ENCODE peak calls at places on chromosome 13, in ten cellular contexts. F is D721Med, D is stomach, M is cardiac muscle cell, Q is tibial nerve, T is GM06990, P is A549, V is cardiac fibroblast, K is tibial artery, Y is lower leg skin. N is an unnamed sample.

GRCh38 chr13:27997904-27998522 is 9.5 kb upstream of the URAD start:
- DNase-seq in D (peak), M (peak), Q (no peak), F (no peak), V (peak), P (peak), T (no peak), K (no peak), Y (peak), N (peak)

GRCh38 chr13:29543230-29544215 is 52.0 kb downstream of the SLC7A1 start:
- DNase-seq in F (no peak), T (peak), K (no peak), Q (no peak), P (no peak), Y (no peak), M (no peak), D (no peak), V (no peak), N (peak)

GRCh38 chr13:102978168-102978567 is 88.0 kb downstream of the SLC10A2 start:
- DNase-seq in K (no peak), D (no peak), Y (no peak), F (no peak), Q (no peak), V (peak), T (no peak), P (no peak), M (no peak), N (peak)

GRCh38 chr13:74280795-74281490 is 146.7 kb upstream of the KLF12 start:
- DNase-seq in Y (no peak), Q (no peak), T (no peak), M (no peak), F (no peak), P (no peak), D (no peak), V (peak), K (no peak), N (peak)

GRCh38 chr13:49308977-49309408 is 61.3 kb downstream of the CDADC1 start:
- DNase-seq in V (no peak), D (peak), P (no peak), Y (peak), K (peak), F (no peak), T (no peak), M (no peak), Q (peak), N (peak)

GRCh38 chr13:111421216-111421615 is 100.8 kb downstream of the TEX29 start:
- DNase-seq in F (no peak), M (no peak), K (no peak), Q (no peak), Y (peak), P (no peak), V (no peak), D (no peak), T (no peak), N (no peak)

GRCh38 chr13:80437212-80437611 is 96.3 kb upstream of the SPRY2 start:
- DNase-seq in T (no peak), Y (no peak), Q (no peak), K (no peak), D (no peak), F (no peak), V (no peak), M (no peak), P (no peak), N (no peak)

GRCh38 chr13:113973218-113974164 is at the start of gene C13orf46:
- DNase-seq in K (no peak), F (no peak), D (no peak), T (no peak), P (no peak), Y (peak), Q (no peak), M (no peak), V (no peak), N (no peak)

GRCh38 chr13:53800011-53800410 is 771.4 kb downstream of the OLFM4 start:
- DNase-seq in F (no peak), P (no peak), Q (no peak), M (no peak), D (no peak), V (no peak), K (no peak), Y (no peak), T (no peak), N (no peak)

GRCh38 chr13:43988302-43988701 is 108.6 kb downstream of the LACC1 start:
- DNase-seq in V (peak), M (no peak), Y (no peak), T (no peak), Q (no peak), P (no peak), K (no peak), D (no peak), F (no peak), N (no peak)

GRCh38 chr13:76723551-76724232 is 162.5 kb downstream of the KCTD12 start:
- DNase-seq in M (no peak), T (no peak), P (no peak), Q (no peak), Y (no peak), D (no peak), V (peak), K (peak), F (no peak), N (peak)

GRCh38 chr13:94683426-94683825 is 28.9 kb downstream of the SOX21 start:
- DNase-seq in T (no peak), P (no peak), V (no peak), D (no peak), Y (no peak), Q (no peak), M (no peak), K (no peak), F (no peak), N (no peak)

GRCh38 chr13:32267836-32268439 is 47.2 kb downstream of the ZAR1L start:
- DNase-seq in D (peak), Q (no peak), K (no peak), M (no peak), P (no peak), V (peak), T (no peak), F (no peak), Y (no peak), N (no peak)

GRCh38 chr13:46168341-46168740 is 13.6 kb downstream of the LCP1 start:
- DNase-seq in V (peak), Y (no peak), D (no peak), Q (peak), M (no peak), T (peak), K (peak), P (no peak), F (no peak), N (peak)

GRCh38 chr13:46642254-46642653 is 89.3 kb downstream of the LRCH1 start:
- DNase-seq in V (no peak), P (no peak), F (no peak), Q (no peak), M (no peak), Y (no peak), T (no peak), D (no peak), K (no peak), N (no peak)

GRCh38 chr13:29707876-29708543 is 112.5 kb upstream of the SLC7A1 start:
- DNase-seq in F (no peak), Y (no peak), Q (no peak), M (peak), D (peak), K (no peak), V (peak), T (no peak), P (peak), N (peak)

GRCh38 chr13:105159794-105160193 is 1375.7 kb downstream of the EFNB2 start:
- DNase-seq in K (no peak), Q (no peak), M (no peak), D (no peak), P (no peak), Y (no peak), F (no peak), V (no peak), T (no peak), N (no peak)

GRCh38 chr13:109874921-109875454 is 88.6 kb upstream of the IRS2 start:
- DNase-seq in K (no peak), Y (no peak), D (no peak), V (peak), T (no peak), M (no peak), F (no peak), Q (no peak), P (no peak), N (peak)

GRCh38 chr13:66036024-66036614 is 1194.0 kb downstream of the PCDH9 start:
- DNase-seq in K (no peak), T (no peak), V (peak), F (no peak), M (no peak), D (no peak), Q (no peak), Y (no peak), P (no peak), N (no peak)

GRCh38 chr13:91200486-91200885 is 147.0 kb upstream of the MIR17HG start:
- DNase-seq in Q (no peak), M (no peak), V (no peak), K (no peak), P (no peak), F (no peak), Y (no peak), D (no peak), T (no peak), N (no peak)

GRCh38 chr13:81664872-81665271 is 1323.9 kb upstream of the SPRY2 start:
- DNase-seq in D (no peak), V (no peak), F (no peak), M (no peak), T (no peak), P (no peak), Q (no peak), Y (no peak), K (no peak), N (no peak)

DNA sequence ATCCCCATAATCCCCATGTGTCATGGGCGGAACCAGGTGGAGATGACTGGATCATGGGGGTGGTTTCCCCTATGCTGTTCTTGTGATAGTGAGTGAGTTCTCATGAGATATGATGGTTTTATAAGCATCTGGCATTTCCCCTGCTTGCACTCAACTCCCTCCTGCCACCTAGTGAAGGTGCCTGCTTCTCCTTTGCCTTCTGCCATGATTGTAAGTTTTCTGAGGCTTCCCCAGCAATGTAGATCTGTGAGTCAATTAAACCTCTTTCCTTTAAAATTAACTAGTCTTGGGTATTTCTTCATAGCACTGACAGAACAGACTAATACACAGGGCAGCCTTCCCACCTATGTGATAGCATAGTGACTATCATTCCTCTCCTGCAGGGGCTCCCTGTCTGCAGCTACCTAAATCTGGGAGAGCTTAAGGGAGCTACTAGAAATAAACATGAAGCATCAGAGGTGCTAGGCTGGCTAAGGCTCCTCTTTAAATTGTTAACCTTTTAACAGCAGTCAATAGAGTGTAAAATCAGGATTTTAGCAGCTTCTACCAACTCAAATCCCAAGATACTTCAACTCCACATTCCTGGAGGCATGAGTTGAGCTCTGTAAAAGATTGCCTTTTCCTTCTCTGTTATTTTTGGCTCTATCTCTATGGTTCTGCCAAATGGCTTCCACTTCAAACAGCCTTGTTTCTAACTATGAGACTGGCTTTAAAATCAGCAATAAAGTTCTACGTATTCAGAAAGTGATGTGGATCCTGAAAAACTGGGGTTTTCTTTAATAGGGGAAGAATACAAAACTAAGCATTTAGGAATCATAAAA is 112.3 kb downstream of the VWA8 start:
- DNase-seq in Y (no peak), F (no peak), V (peak), P (no peak), K (no peak), Q (no peak), D (no peak), M (peak), T (no peak), N (peak)
- TF ChIP-seq CTCF in Y (no peak), F (peak), V (peak), P (peak), K (no peak), Q (peak), D (no peak), M (peak), T (no peak), N (peak)

GRCh38 chr13:35833031-35833430 is 298.2 kb downstream of the DCLK1 start:
- DNase-seq in V (no peak), P (no peak), Q (no peak), Y (no peak), K (no peak), F (no peak), M (no peak), T (no peak), D (no peak), N (no peak)
- TF ChIP-seq CTCF in V (no peak), P (no peak), Q (no peak), Y (no peak), K (no peak), F (no peak), M (no peak), T (no peak), D (no peak), N (no peak)

DNA sequence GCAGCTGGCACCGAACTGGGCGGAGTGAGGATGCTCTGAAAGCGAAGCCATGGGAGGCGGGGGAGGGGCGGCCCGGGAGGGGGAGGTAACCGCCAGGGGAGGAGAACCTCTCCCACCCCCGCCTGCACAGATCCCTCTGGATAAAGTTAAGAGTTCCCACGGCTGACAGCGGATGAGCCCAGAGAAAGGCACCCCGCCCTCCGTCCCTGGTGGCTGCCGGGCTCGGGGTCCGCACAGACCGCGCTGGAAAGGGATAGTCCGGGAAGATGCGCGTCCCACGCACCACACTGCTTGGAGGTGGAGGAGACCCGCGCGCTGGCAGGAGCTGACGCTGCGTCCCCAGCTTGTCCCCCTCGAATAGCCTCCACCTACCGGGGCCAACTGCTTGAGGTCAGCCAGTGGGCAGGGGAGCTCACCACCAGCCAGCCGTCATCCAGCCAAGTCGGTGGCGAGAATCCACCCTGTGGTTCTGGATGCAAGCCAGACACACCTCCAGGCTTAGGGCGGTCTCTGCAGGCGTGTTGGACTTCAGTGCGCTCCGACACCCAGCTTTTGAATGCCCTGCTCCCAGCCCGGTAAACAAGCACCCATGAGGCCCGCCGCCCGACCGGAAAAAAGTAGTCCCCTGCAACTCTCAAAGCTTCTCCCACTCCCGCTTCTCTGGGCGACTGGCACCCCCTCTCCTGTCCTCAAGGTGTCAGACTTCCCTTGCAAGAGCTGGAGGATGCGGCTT is at the start of gene TRPC4:
- DNase-seq in D (peak), P (peak), Y (no peak), M (peak), V (peak), K (peak), T (no peak), Q (no peak), F (no peak), N (peak)
- TF ChIP-seq CTCF in D (peak), P (no peak), Y (no peak), M (peak), V (peak), K (peak), T (peak), Q (no peak), F (peak), N (peak)

GRCh38 chr13:31050486-31051400 is 111.0 kb downstream of the HSPH1 start:
- DNase-seq in V (peak), K (no peak), F (no peak), M (no peak), Y (no peak), T (no peak), D (no peak), P (no peak), Q (no peak), N (peak)
- TF ChIP-seq CTCF in V (peak), K (peak), F (no peak), M (peak), Y (no peak), T (no peak), D (no peak), P (no peak), Q (no peak), N (peak)

DNA sequence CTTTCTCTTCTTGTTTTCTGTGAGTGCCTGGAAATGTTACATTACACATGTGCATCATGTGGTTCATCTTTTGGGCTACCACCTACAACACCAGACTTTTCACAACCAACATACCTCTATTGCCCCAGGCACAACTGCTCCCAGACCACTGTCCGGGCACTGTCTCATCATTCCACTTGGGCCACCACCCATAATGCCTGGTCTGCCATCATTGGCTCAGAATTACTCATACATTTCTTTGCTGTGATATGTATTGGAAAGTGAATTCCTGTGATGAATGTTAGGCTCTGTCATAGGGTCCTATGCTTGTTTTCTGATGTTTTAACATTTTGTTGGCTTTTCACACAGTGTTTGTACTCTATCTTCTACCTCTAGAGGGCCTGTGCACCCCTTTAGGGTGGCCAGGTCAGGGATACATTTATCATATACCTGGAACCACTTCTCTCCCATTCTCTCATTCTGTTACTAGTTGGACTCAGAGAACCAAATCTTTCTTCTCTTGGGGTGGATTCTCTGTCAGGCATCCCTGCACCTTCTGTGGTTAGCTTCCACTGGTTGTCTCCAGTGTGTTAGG is 172.8 kb downstream of the NHLRC3 start:
- DNase-seq in F (no peak), Y (no peak), P (no peak), V (no peak), T (no peak), K (no peak), M (no peak), D (no peak), Q (no peak), N (peak)
- TF ChIP-seq CTCF in F (no peak), Y (no peak), P (no peak), V (peak), T (peak), K (no peak), M (no peak), D (no peak), Q (no peak), N (peak)

DNA sequence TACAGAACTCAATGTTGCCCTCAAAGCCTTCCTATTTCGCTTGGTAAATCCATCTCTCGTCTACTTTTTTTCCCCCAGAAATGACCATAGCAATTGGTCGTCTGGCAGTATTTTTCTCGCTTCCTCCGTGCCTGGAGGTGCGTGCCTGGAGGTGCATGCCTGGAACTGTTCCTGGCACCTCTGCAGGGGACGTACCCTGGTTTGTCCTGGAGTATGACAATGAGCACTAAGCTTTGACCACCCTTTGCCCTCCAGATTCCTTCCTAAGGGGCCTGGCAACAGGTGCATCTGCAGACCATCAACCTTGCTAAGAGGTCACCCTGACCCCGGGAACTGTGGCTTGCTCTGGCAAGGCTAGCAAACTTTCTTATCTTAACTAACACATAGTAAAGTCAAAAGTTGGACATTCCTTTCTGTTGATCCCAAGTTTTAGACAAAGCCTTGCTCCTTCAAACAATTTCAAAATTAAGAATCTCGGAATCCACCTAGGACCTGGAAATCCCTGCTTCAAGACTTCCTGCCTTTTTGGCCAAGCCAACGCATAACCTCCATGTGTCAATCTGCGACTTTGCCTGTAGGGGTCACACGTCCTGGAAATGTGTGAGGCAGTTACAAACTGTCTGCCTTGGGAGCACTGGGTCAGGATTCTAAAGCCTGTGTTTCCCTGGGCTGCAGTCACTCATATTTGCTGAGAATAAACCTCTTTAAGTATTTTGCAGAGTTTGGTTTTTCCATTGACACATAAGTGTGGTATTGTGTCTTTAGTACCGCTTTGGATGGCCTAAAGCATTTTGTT is 28.8 kb upstream of the TUBGCP3 start:
- DNase-seq in F (no peak), P (peak), K (no peak), Q (no peak), V (peak), Y (no peak), T (no peak), M (peak), D (no peak), N (peak)
- TF ChIP-seq CTCF in F (peak), P (peak), K (peak), Q (peak), V (peak), Y (no peak), T (peak), M (peak), D (peak), N (peak)

DNA sequence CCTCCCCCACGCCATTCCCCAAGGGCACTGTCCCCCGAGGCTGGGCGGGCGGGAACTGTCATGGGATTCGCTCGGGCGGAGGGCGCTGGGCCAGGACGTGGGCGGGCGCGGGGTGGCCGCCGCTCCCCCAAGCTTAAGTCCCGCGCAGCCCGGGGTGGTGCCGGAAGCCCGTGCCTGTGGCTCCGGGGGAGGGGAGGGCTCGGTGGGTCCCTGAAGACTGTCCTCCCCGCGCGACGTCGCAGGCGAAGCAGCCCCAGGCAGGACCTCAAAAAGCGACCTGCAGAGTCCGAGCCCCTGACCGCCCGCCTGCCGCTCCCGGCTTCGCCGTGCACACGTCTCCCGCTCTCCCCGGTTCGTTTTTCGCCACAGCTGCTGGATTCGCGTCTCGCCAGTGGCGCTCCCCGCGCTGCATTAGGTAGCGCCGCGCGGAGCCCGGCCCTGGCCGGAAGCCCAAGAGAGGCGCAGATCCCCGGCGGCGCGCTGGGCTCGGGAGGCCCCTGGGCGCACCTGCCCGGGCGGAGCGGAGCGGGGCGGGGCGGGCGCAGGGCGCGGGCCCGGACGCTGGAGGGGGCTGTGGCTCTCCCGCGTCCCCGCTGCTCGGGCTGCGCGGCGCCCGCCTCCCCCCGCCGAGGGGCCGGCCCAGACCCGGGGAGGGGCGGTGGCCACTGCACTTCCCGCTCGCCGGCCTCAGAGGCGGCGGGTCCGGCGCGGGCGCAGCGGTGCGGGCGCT is at the start of gene FARP1:
- DNase-seq in D (peak), M (peak), V (peak), K (peak), F (peak), T (peak), Q (peak), P (peak), Y (peak), N (peak)
- TF ChIP-seq CTCF in D (peak), M (peak), V (no peak), K (peak), F (peak), T (no peak), Q (peak), P (peak), Y (no peak), N (no peak)

N was measured in fibroblast of mammary gland.